ENCODE peak calls at places on chromosomes 13 and 19, in six cellular contexts. M, B, V, E, J and G are unnamed samples.
A peak's percentile ranks its signal among the peaks of the same experiment; 100 is the strongest.

GRCh38 chr19:12959482-12959881 is 2.5 kb upstream of the GADD45GIP1 start:
- DNase-seq in E (no peak), V (no peak), J (no peak), M (no peak), B (no peak), G (no peak)

GRCh38 chr13:77406644-77407440 is 79.9 kb upstream of the MYCBP2 start:
- DNase-seq in M (no peak), B (no peak), E (no peak), V (no peak), J (no peak), G (no peak)

GRCh38 chr13:100019780-100020356 is 38.3 kb downstream of the ZIC2 start:
- DNase-seq in E (no peak), M (no peak), B (no peak), V (peak; percentile 61), J (no peak), G (no peak)

GRCh38 chr13:108769213-108770070 is 140.0 kb downstream of the MYO16 start:
- DNase-seq in E (no peak), V (no peak), M (peak; percentile 46), B (peak; percentile 3), J (no peak), G (no peak)

GRCh38 chr13:49366841-49367240 is 77.0 kb downstream of the CAB39L start:
- DNase-seq in M (no peak), V (no peak), B (peak; percentile 16), E (no peak), J (peak; percentile 37), G (no peak)

GRCh38 chr13:109818891-109819290 is 32.5 kb upstream of the IRS2 start:
- DNase-seq in E (no peak), B (peak; percentile 49), M (no peak), J (peak; percentile 27), V (no peak), G (no peak)

GRCh38 chr19:8334458-8335342 is 8.4 kb downstream of the KANK3 start:
- DNase-seq in V (peak; percentile 85), B (peak; percentile 58), J (peak; percentile 77), M (peak; percentile 83), E (peak; percentile 71), G (no peak)

GRCh38 chr13:42485272-42485671 is 88.7 kb upstream of the TNFSF11 start:
- DNase-seq in M (no peak), V (no peak), E (no peak), J (no peak), B (no peak), G (no peak)

GRCh38 chr19:11479470-11480080 is 1.3 kb downstream of the ELAVL3 start:
- DNase-seq in B (no peak), V (peak; percentile 92), J (peak; percentile 26), M (peak; percentile 67), E (peak; percentile 87), G (no peak)

GRCh38 chr13:71672527-71672926 is 194.5 kb downstream of the DACH1 start:
- DNase-seq in V (no peak), J (peak; percentile 23), B (no peak), E (no peak), M (no peak), G (no peak)

GRCh38 chr13:98187862-98188261 is 10.8 kb upstream of the RNF113B start:
- DNase-seq in J (no peak), V (no peak), M (no peak), B (no peak), E (no peak), G (no peak)

GRCh38 chr13:110559429-110559943 is 2.0 kb downstream of the RAB20 start:
- DNase-seq in E (no peak), M (peak; percentile 36), V (no peak), B (no peak), J (peak; percentile 49), G (no peak)

GRCh38 chr19:850221-850978 is 1.7 kb upstream of the ELANE start:
- DNase-seq in B (peak; percentile 40), M (peak; percentile 78), E (peak; percentile 70), V (peak; percentile 42), J (peak; percentile 100), G (no peak)

GRCh38 chr19:54415208-54415900 is at the start of gene TTYH1:
- DNase-seq in E (no peak), V (peak; percentile 62), M (no peak), B (no peak), J (no peak), G (peak; percentile 41)

GRCh38 chr13:91955546-91956355 is 557.3 kb downstream of the GPC5 start:
- DNase-seq in B (no peak), V (peak; percentile 37), E (no peak), M (no peak), J (no peak), G (no peak)

GRCh38 chr19:14732510-14732909 is 42.7 kb downstream of the ZNF333 start:
- DNase-seq in J (no peak), B (no peak), E (no peak), V (no peak), M (no peak), G (no peak)

GRCh38 chr13:24263652-24264051 is 45.7 kb upstream of the C1QTNF9 start:
- DNase-seq in J (peak; percentile 71), M (no peak), B (peak; percentile 61), E (no peak), V (no peak), G (no peak)

GRCh38 chr19:46081928-46082727 is 41.3 kb upstream of the IGFL4 start:
- DNase-seq in M (peak; percentile 77), B (peak; percentile 59), E (no peak), V (peak; percentile 39), J (peak; percentile 75), G (no peak)

GRCh38 chr13:43422061-43422460 is 364.7 kb downstream of the ENOX1 start:
- DNase-seq in M (no peak), B (no peak), E (no peak), V (no peak), J (no peak), G (no peak)

GRCh38 chr19:38043649-38044144 is 136.7 kb downstream of the SIPA1L3 start:
- DNase-seq in J (no peak), V (no peak), E (no peak), B (no peak), M (no peak), G (no peak)

GRCh38 chr19:38042132-38042531 is 135.1 kb downstream of the SIPA1L3 start:
- DNase-seq in V (no peak), E (no peak), B (no peak), M (no peak), J (no peak), G (no peak)

GRCh38 chr19:38046254-38047047 is 139.4 kb downstream of the SIPA1L3 start:
- DNase-seq in E (no peak), B (no peak), M (no peak), J (no peak), V (no peak), G (no peak)

GRCh38 chr19:38045554-38046253 is 138.7 kb downstream of the SIPA1L3 start:
- DNase-seq in V (no peak), J (no peak), M (no peak), B (no peak), E (no peak), G (no peak)

GRCh38 chr19:38044267-38045111 is 137.5 kb downstream of the SIPA1L3 start:
- DNase-seq in J (no peak), B (peak; percentile 60), V (no peak), E (no peak), M (no peak), G (no peak)
- TF ChIP-seq CTCF in J (no peak), B (peak; percentile 39), V (peak; percentile 28), E (no peak), M (no peak), G (no peak)

DNA sequence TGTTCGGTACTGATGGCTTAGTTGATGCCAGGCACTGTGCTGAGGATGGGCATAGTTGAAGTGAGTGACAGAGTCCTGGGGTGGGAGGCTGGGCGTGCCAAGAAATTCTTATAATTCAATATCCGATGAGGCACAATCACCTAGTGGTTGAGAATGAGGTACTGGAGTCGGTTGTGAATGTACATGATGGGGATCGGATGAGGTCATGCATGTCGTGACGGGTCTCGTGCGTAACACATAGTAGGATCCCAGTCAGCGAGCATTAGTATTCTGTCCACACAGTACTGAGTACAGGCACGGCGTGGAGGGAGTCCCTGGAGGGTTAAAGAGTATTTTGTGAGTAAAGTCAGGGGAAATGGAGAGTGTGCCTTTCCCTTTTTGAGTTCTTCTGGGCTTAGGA is 2.8 kb downstream of the SAFB start:
- DNase-seq in B (no peak), M (no peak), E (no peak), V (no peak), J (no peak), G (no peak)
- TF ChIP-seq CTCF in B (no peak), M (no peak), E (no peak), V (no peak), J (no peak), G (no peak)

DNA sequence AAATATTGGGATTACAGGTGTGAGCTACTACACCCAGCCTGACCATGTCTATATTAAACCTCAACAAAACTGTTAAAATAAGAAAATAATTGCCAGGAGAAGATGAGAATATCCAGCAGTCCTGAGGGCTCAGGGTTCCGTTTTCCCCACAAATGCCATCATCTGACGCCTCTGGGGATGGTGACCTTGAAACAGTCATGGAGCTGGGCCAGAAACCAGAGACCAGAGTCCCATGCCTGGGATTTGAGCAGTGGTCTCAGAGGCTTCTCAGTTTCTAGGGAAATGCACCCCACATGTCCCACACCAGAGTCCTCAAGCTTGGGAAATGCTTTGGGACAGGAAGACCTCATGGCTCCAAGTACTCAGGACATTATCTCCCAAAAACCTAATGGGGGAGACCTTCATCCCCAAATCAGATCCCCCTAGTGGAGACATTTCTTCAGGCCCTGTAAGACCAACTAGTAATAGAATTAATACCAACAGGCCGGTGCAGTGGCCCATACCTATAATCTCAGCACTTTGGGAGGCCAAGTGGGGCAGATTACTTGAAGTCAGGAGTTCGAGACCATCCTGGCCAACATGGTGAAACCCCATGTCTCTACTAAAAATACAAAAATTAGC is 2.9 kb upstream of the MAP1S start:
- DNase-seq in V (no peak), J (no peak), M (no peak), B (no peak), E (no peak), G (no peak)
- TF ChIP-seq CTCF in V (peak; percentile 52), J (no peak), M (no peak), B (no peak), E (no peak), G (no peak)

GRCh38 chr13:64917566-64917965 is 2312.6 kb downstream of the PCDH9 start:
- DNase-seq in M (no peak), V (no peak), B (no peak), J (no peak), E (no peak), G (no peak)
- TF ChIP-seq CTCF in M (no peak), V (no peak), B (no peak), J (no peak), E (no peak), G (no peak)

DNA sequence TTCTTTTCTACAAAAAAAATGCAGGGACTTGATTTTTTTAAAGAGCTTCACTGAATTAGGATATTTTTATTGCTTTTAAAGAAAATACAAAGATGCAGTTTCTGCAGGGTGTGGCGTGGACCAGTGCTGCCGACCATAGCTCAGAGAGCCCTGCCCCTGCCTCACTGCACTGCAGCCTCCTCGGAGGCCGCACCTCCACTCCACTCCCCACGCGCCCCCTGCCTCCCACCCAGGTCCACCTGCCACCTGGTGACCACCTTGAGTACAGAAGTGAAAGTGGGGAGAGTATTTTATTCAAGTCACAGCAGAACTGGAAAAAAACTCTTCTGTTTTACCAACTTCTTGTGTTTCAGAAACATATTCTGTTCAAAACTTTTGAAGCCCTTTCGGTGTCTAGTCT is 7.9 kb upstream of the F7 start:
- DNase-seq in V (no peak), M (no peak), B (no peak), E (no peak), J (no peak), G (no peak)
- TF ChIP-seq CTCF in V (no peak), M (no peak), B (no peak), E (no peak), J (no peak), G (no peak)

GRCh38 chr19:17735410-17735809 is 15.9 kb upstream of the FCHO1 start:
- DNase-seq in J (no peak), M (no peak), B (no peak), V (no peak), E (no peak), G (no peak)
- TF ChIP-seq CTCF in J (no peak), M (no peak), B (no peak), V (no peak), E (no peak), G (no peak)